ENCODE peak calls at places on chromosome 13, in eight cellular contexts. K is NCI-H1105; Y is choroid plexus epithelial cell; X is colonic mucosa; E is hepatocyte; G is activated CD4-positive, alpha-beta T cell treated with anti-CD3 and anti-CD28 coated beads for 4 hours; F is breast epithelium; Z is Peyer's patch. I is an unnamed sample.

GRCh38 chr13:28327761-28328607 is 166.9 kb downstream of the FLT1 start:
- DNase-seq in Z (no peak), X (no peak), K (no peak), E (no peak), F (no peak), G (no peak), Y (peak), I (no peak)

GRCh38 chr13:44244288-44244687 is 129.3 kb upstream of the SERP2 start:
- DNase-seq in Y (peak), E (no peak), Z (no peak), K (no peak), X (no peak), G (no peak), F (no peak), I (no peak)

GRCh38 chr13:84902243-84902642 is 897.0 kb downstream of the SLITRK6 start:
- DNase-seq in F (no peak), K (no peak), Y (no peak), X (no peak), E (no peak), Z (no peak), G (no peak), I (no peak)

GRCh38 chr13:112722433-112723250 is 32.8 kb downstream of the ATP11A start:
- DNase-seq in G (no peak), X (no peak), E (peak), Y (peak), Z (peak), F (no peak), K (no peak), I (peak)

GRCh38 chr13:49410006-49410405 is 33.9 kb downstream of the CAB39L start:
- DNase-seq in G (no peak), F (no peak), X (no peak), Z (no peak), K (no peak), Y (peak), E (no peak), I (no peak)

GRCh38 chr13:73303858-73304257 is 245.1 kb downstream of the KLF5 start:
- DNase-seq in K (no peak), Z (no peak), F (no peak), E (no peak), X (no peak), G (no peak), Y (peak), I (peak)

GRCh38 chr13:108779308-108779707 is 149.9 kb downstream of the MYO16 start:
- DNase-seq in E (no peak), X (no peak), Y (no peak), G (no peak), Z (no peak), F (no peak), K (no peak), I (no peak)

GRCh38 chr13:34124912-34125311 is 307.0 kb downstream of the RFC3 start:
- DNase-seq in Z (no peak), Y (no peak), F (no peak), X (no peak), K (peak), G (no peak), E (no peak), I (no peak)

GRCh38 chr13:75010941-75011340 is 471.0 kb downstream of the TBC1D4 start:
- DNase-seq in Y (no peak), Z (no peak), K (no peak), F (no peak), G (no peak), X (no peak), E (no peak), I (no peak)

GRCh38 chr13:64758520-64758919 is 2471.6 kb downstream of the PCDH9 start:
- DNase-seq in G (no peak), E (no peak), F (no peak), Y (peak), Z (no peak), K (no peak), X (no peak), I (no peak)

GRCh38 chr13:47809411-47809810 is 191.7 kb downstream of the SUCLA2 start:
- DNase-seq in G (no peak), F (no peak), K (no peak), Z (no peak), E (no peak), X (no peak), Y (no peak), I (no peak)

GRCh38 chr13:30224732-30225131 is 82.6 kb downstream of the KATNAL1 start:
- DNase-seq in F (no peak), G (no peak), E (no peak), X (no peak), K (no peak), Y (peak), Z (no peak), I (peak)

GRCh38 chr13:106690779-106691178 is 122.8 kb upstream of the ARGLU1 start:
- DNase-seq in K (no peak), E (no peak), F (no peak), G (no peak), Y (no peak), X (no peak), Z (no peak), I (no peak)

GRCh38 chr13:27131202-27131623 is 40.4 kb downstream of the USP12 start:
- DNase-seq in G (peak), Z (peak), Y (peak), E (peak), X (peak), F (no peak), K (no peak), I (peak)

GRCh38 chr13:77952276-77952675 is 33.6 kb upstream of the EDNRB start:
- DNase-seq in K (no peak), X (no peak), Z (no peak), E (no peak), G (no peak), Y (no peak), F (no peak), I (no peak)

GRCh38 chr13:40139896-40140520 is 484.5 kb downstream of the COG6 start:
- DNase-seq in K (no peak), E (no peak), Z (no peak), Y (no peak), X (no peak), F (no peak), G (no peak), I (no peak)

GRCh38 chr13:71067164-71067815 is 799.7 kb downstream of the DACH1 start:
- DNase-seq in X (no peak), Z (no peak), K (peak), F (no peak), Y (peak), E (no peak), G (no peak), I (no peak)